ENCODE peak calls at places on chromosomes 4 and X, in five cellular contexts. One of them, this sample, is unnamed.

GRCh38 chrX:81414630-81415029 is 212.7 kb downstream of the SH3BGRL start:
- DNase-seq in K562: no peak
- DNase-seq in GM12878: no peak
- DNase-seq in H1: no peak
- DNase-seq in HepG2: no peak
- DNase-seq in this sample: no peak

GRCh38 chrX:136779346-136779781 is 1.4 kb downstream of the ARHGEF6 start:
- DNase-seq in K562: no peak
- DNase-seq in GM12878: peak; percentile 32
- DNase-seq in H1: no peak
- DNase-seq in HepG2: no peak
- DNase-seq in this sample: no peak

GRCh38 chrX:40887476-40887875 is 152.1 kb upstream of the MED14 start:
- DNase-seq in K562: no peak
- DNase-seq in GM12878: no peak
- DNase-seq in H1: no peak
- DNase-seq in HepG2: no peak
- DNase-seq in this sample: no peak

GRCh38 chr4:169557061-169557636 is 55.2 kb downstream of the NEK1 start:
- DNase-seq in K562: no peak
- DNase-seq in GM12878: no peak
- DNase-seq in H1: no peak
- DNase-seq in HepG2: no peak
- DNase-seq in this sample: peak; percentile 84

GRCh38 chr4:88609387-88609786 is 17.1 kb downstream of the HERC3 start:
- DNase-seq in K562: no peak
- DNase-seq in GM12878: no peak
- DNase-seq in H1: no peak
- DNase-seq in HepG2: no peak
- DNase-seq in this sample: no peak

GRCh38 chr4:156924774-156925173 is 46.8 kb downstream of the PDGFC start:
- DNase-seq in K562: no peak
- DNase-seq in GM12878: no peak
- DNase-seq in H1: no peak
- DNase-seq in HepG2: no peak
- DNase-seq in this sample: no peak

GRCh38 chr4:182478475-182478874 is 235.3 kb downstream of the TENM3 start:
- DNase-seq in K562: peak; percentile 13
- DNase-seq in GM12878: no peak
- DNase-seq in H1: no peak
- DNase-seq in HepG2: peak; percentile 29
- DNase-seq in this sample: peak; percentile 16

GRCh38 chr4:25937801-25938200 is 23.8 kb downstream of the SMIM20 start:
- DNase-seq in K562: no peak
- DNase-seq in GM12878: no peak
- DNase-seq in H1: no peak
- DNase-seq in HepG2: no peak
- DNase-seq in this sample: no peak

GRCh38 chr4:22515888-22516541 is at the start of gene ADGRA3:
- DNase-seq in K562: peak; percentile 39
- DNase-seq in GM12878: no peak
- DNase-seq in H1: peak; percentile 81
- DNase-seq in HepG2: peak; percentile 56
- DNase-seq in this sample: no peak

GRCh38 chr4:101400096-101400495 is 52.8 kb upstream of the PPP3CA start:
- DNase-seq in K562: no peak
- DNase-seq in GM12878: no peak
- DNase-seq in H1: no peak
- DNase-seq in HepG2: no peak
- DNase-seq in this sample: no peak

GRCh38 chr4:156291317-156291716 is 337.7 kb upstream of the CTSO start:
- DNase-seq in K562: no peak
- DNase-seq in GM12878: no peak
- DNase-seq in H1: no peak
- DNase-seq in HepG2: no peak
- DNase-seq in this sample: no peak

GRCh38 chrX:100687128-100687527 is 43.1 kb downstream of the SRPX2 start:
- DNase-seq in K562: no peak
- DNase-seq in GM12878: no peak
- DNase-seq in H1: no peak
- DNase-seq in HepG2: no peak
- DNase-seq in this sample: no peak

GRCh38 chr4:98919996-98920395 is 8.9 kb downstream of the EIF4E start:
- DNase-seq in K562: no peak
- DNase-seq in GM12878: no peak
- DNase-seq in H1: no peak
- DNase-seq in HepG2: no peak
- DNase-seq in this sample: no peak

GRCh38 chrX:153551135-153551534 is 33.7 kb downstream of the ATP2B3 start:
- DNase-seq in K562: no peak
- DNase-seq in GM12878: no peak
- DNase-seq in H1: no peak
- DNase-seq in HepG2: no peak
- DNase-seq in this sample: no peak

GRCh38 chr4:22348410-22348809 is 167.5 kb downstream of the ADGRA3 start:
- DNase-seq in K562: no peak
- DNase-seq in GM12878: no peak
- DNase-seq in H1: no peak
- DNase-seq in HepG2: no peak
- DNase-seq in this sample: no peak

GRCh38 chr4:4486969-4487368 is 54.9 kb downstream of the STX18 start:
- DNase-seq in K562: no peak
- DNase-seq in GM12878: no peak
- DNase-seq in H1: no peak
- DNase-seq in HepG2: peak; percentile 82
- DNase-seq in this sample: no peak

GRCh38 chr4:77219266-77219665 is 62.3 kb downstream of the CCNG2 start:
- DNase-seq in K562: no peak
- DNase-seq in GM12878: no peak
- DNase-seq in H1: no peak
- DNase-seq in HepG2: no peak
- DNase-seq in this sample: no peak

GRCh38 chr4:42570221-42570620 is 86.7 kb downstream of the ATP8A1 start:
- DNase-seq in K562: no peak
- DNase-seq in GM12878: no peak
- DNase-seq in H1: no peak
- DNase-seq in HepG2: no peak
- DNase-seq in this sample: no peak

GRCh38 chrX:39427492-39428289 is 626.4 kb downstream of the MID1IP1 start:
- DNase-seq in K562: no peak
- DNase-seq in GM12878: no peak
- DNase-seq in H1: no peak
- DNase-seq in HepG2: no peak
- DNase-seq in this sample: no peak

GRCh38 chrX:71619193-71619592 is 882 bp upstream of the CXCR3 start:
- DNase-seq in K562: no peak
- DNase-seq in GM12878: no peak
- DNase-seq in H1: no peak
- DNase-seq in HepG2: no peak
- DNase-seq in this sample: no peak

GRCh38 chr4:153533387-153533786 is 67.2 kb downstream of the TMEM131L start:
- DNase-seq in K562: no peak
- DNase-seq in GM12878: no peak
- DNase-seq in H1: no peak
- DNase-seq in HepG2: no peak
- DNase-seq in this sample: no peak

GRCh38 chr4:136750898-136751297 is 781.4 kb downstream of the PCDH18 start:
- DNase-seq in K562: no peak
- DNase-seq in GM12878: no peak
- DNase-seq in H1: no peak
- DNase-seq in HepG2: peak; percentile 5
- DNase-seq in this sample: no peak

GRCh38 chrX:129678176-129678880 is 23.6 kb upstream of the APLN start:
- DNase-seq in K562: no peak
- DNase-seq in GM12878: no peak
- DNase-seq in H1: no peak
- DNase-seq in HepG2: no peak
- DNase-seq in this sample: no peak

GRCh38 chr4:52001616-52002015 is 18.5 kb downstream of the LRRC66 start:
- DNase-seq in K562: no peak
- DNase-seq in GM12878: no peak
- DNase-seq in H1: no peak
- DNase-seq in HepG2: no peak
- DNase-seq in this sample: no peak

GRCh38 chr4:123564758-123565346 is 168.3 kb downstream of the SPRY1 start:
- DNase-seq in K562: peak; percentile 74
- DNase-seq in GM12878: peak; percentile 43
- DNase-seq in H1: peak; percentile 52
- DNase-seq in HepG2: peak; percentile 92
- DNase-seq in this sample: peak; percentile 75

GRCh38 chr4:99710681-99711345 is 53.2 kb upstream of the C4orf54 start:
- DNase-seq in K562: no peak
- DNase-seq in GM12878: no peak
- DNase-seq in H1: no peak
- DNase-seq in HepG2: no peak
- DNase-seq in this sample: no peak

GRCh38 chr4:25107827-25108516 is 52.3 kb downstream of the SEPSECS start:
- DNase-seq in K562: no peak
- DNase-seq in GM12878: no peak
- DNase-seq in H1: no peak
- DNase-seq in HepG2: peak; percentile 13
- DNase-seq in this sample: no peak

GRCh38 chrX:119826399-119826959 is 26.3 kb downstream of the UPF3B start:
- DNase-seq in K562: no peak
- DNase-seq in GM12878: no peak
- DNase-seq in H1: no peak
- DNase-seq in HepG2: peak; percentile 76
- DNase-seq in this sample: no peak

GRCh38 chr4:46934731-46935130 is 25.7 kb upstream of the COX7B2 start:
- DNase-seq in K562: no peak
- DNase-seq in GM12878: no peak
- DNase-seq in H1: no peak
- DNase-seq in HepG2: peak; percentile 21
- DNase-seq in this sample: no peak

GRCh38 chrX:97616883-97617510 is 733.3 kb downstream of the RPA4 start:
- DNase-seq in K562: no peak
- DNase-seq in GM12878: peak; percentile 26
- DNase-seq in H1: no peak
- DNase-seq in HepG2: peak; percentile 3
- DNase-seq in this sample: peak; percentile 57

GRCh38 chr4:33160126-33160525 is 2440.0 kb downstream of the PCDH7 start:
- DNase-seq in K562: no peak
- DNase-seq in GM12878: no peak
- DNase-seq in H1: no peak
- DNase-seq in HepG2: no peak
- DNase-seq in this sample: peak; percentile 22

GRCh38 chr4:55184600-55185523 is 59.5 kb upstream of the KDR start:
- DNase-seq in K562: peak; percentile 33
- DNase-seq in GM12878: no peak
- DNase-seq in H1: peak; percentile 71
- DNase-seq in HepG2: peak; percentile 35
- DNase-seq in this sample: peak; percentile 64

GRCh38 chrX:138761380-138761779 is 49.9 kb upstream of the FGF13 start:
- DNase-seq in K562: no peak
- DNase-seq in GM12878: no peak
- DNase-seq in H1: no peak
- DNase-seq in HepG2: no peak
- DNase-seq in this sample: no peak

GRCh38 chrX:34563809-34564208 is 93.3 kb downstream of the TMEM47 start:
- DNase-seq in K562: no peak
- DNase-seq in GM12878: no peak
- DNase-seq in H1: no peak
- DNase-seq in HepG2: no peak
- DNase-seq in this sample: no peak

GRCh38 chrX:34560180-34560579 is 96.9 kb downstream of the TMEM47 start:
- DNase-seq in K562: no peak
- DNase-seq in GM12878: no peak
- DNase-seq in H1: no peak
- DNase-seq in HepG2: no peak
- DNase-seq in this sample: no peak

GRCh38 chrX:34559325-34559724 is 97.8 kb downstream of the TMEM47 start:
- DNase-seq in K562: no peak
- DNase-seq in GM12878: no peak
- DNase-seq in H1: peak; percentile 50
- DNase-seq in HepG2: no peak
- DNase-seq in this sample: no peak

GRCh38 chrX:34562006-34562405 is 95.1 kb downstream of the TMEM47 start:
- DNase-seq in K562: no peak
- DNase-seq in GM12878: no peak
- DNase-seq in H1: no peak
- DNase-seq in HepG2: no peak
- DNase-seq in this sample: no peak

GRCh38 chrX:34563061-34563460 is 94.0 kb downstream of the TMEM47 start:
- DNase-seq in K562: no peak
- DNase-seq in GM12878: no peak
- DNase-seq in H1: no peak
- DNase-seq in HepG2: no peak
- DNase-seq in this sample: no peak
- TF ChIP-seq MAX in K562: no peak
- TF ChIP-seq MAX in GM12878: no peak
- TF ChIP-seq MAX in H1: no peak
- TF ChIP-seq MAX in HepG2: no peak
- TF ChIP-seq MAX in this sample: no peak

GRCh38 chrX:148223361-148223760 is 242.2 kb downstream of the FMR1NB start:
- DNase-seq in K562: no peak
- DNase-seq in GM12878: no peak
- DNase-seq in H1: no peak
- DNase-seq in HepG2: no peak
- DNase-seq in this sample: no peak
- TF ChIP-seq ZNF274 in K562: no peak
- TF ChIP-seq ZNF274 in GM12878: no peak
- TF ChIP-seq ZNF274 in H1: no peak
- TF ChIP-seq ZNF274 in HepG2: no peak
- TF ChIP-seq ZNF274 in this sample: no peak

DNA sequence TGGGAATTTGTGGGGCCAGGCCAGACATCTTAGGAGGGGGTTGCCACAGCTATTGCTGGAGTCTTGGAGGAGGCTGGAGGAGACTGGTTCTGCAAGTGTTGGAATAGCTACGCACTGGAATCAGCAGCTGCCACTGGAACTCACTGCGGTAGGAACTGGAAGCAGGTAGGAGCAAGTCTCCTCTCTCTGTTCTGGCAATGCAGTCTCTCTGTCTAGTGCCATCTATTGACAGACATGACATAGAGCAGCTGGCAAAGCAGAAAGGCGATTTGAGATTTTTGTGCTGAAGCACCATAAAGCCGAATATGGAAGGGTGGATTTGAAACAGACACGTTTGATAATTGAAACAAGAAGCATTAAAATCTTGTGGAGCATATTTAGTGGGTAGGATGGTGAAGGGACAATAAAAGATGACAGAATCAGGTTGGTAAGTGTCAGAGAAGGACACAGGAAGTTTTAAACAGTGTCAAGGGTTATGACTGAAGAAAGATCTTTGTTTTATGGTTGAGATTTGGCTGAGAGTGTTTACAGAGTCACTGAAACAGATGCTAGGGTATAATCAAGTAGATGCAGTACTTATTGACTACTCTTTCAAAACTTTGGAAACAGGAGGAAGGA is 23.5 kb upstream of the SYNPO2 start:
- DNase-seq in K562: no peak
- DNase-seq in GM12878: no peak
- DNase-seq in H1: no peak
- DNase-seq in HepG2: peak; percentile 56
- DNase-seq in this sample: peak; percentile 64
- TF ChIP-seq CTCF in K562: peak; percentile 42
- TF ChIP-seq CTCF in GM12878: peak; percentile 72
- TF ChIP-seq CTCF in H1: peak; percentile 74
- TF ChIP-seq CTCF in HepG2: peak; percentile 84
- TF ChIP-seq CTCF in this sample: peak; percentile 84

GRCh38 chr4:71235321-71236206 is 103.3 kb upstream of the SLC4A4 start:
- DNase-seq in K562: no peak
- DNase-seq in GM12878: no peak
- DNase-seq in H1: no peak
- DNase-seq in HepG2: no peak
- DNase-seq in this sample: no peak
- TF ChIP-seq MAX in K562: no peak
- TF ChIP-seq MAX in GM12878: no peak
- TF ChIP-seq MAX in H1: no peak
- TF ChIP-seq MAX in HepG2: no peak
- TF ChIP-seq MAX in this sample: no peak